ENCODE peak calls at places on chromosomes 5 and 9, in eight cellular contexts. One of them, this sample, is unnamed.

GRCh38 chr5:2746642-2747041 is 4.8 kb downstream of the IRX2 start:
- DNase-seq in AG04449: no peak
- DNase-seq in NCI-H1417: no peak
- DNase-seq in H1: no peak
- DNase-seq in NCI-H1105 treated with DMSO at 0.1 percent for 48 hours: peak; percentile 55
- DNase-seq in Right ventricle myocardium superior: no peak
- DNase-seq in SK-N-DZ: no peak
- DNase-seq in EH: peak; percentile 50
- DNase-seq in this sample: no peak

GRCh38 chr5:96942911-96943310 is 7.0 kb downstream of the LNPEP start:
- DNase-seq in AG04449: no peak
- DNase-seq in Right ventricle myocardium superior: no peak
- DNase-seq in EH: peak; percentile 76
- DNase-seq in H1: no peak
- DNase-seq in SK-N-DZ: no peak
- DNase-seq in NCI-H1105 treated with DMSO at 0.1 percent for 48 hours: no peak
- DNase-seq in NCI-H1417: no peak
- DNase-seq in this sample: no peak

GRCh38 chr5:80156156-80156555 is 99.7 kb downstream of the SERINC5 start:
- DNase-seq in H1: no peak
- DNase-seq in NCI-H1105 treated with DMSO at 0.1 percent for 48 hours: no peak
- DNase-seq in SK-N-DZ: no peak
- DNase-seq in Right ventricle myocardium superior: no peak
- DNase-seq in EH: peak; percentile 90
- DNase-seq in NCI-H1417: no peak
- DNase-seq in AG04449: peak; percentile 41
- DNase-seq in this sample: peak; percentile 52

GRCh38 chr5:100827481-100827889 is 75.6 kb downstream of the ST8SIA4 start:
- DNase-seq in NCI-H1105 treated with DMSO at 0.1 percent for 48 hours: no peak
- DNase-seq in EH: no peak
- DNase-seq in SK-N-DZ: no peak
- DNase-seq in AG04449: no peak
- DNase-seq in NCI-H1417: peak; percentile 84
- DNase-seq in H1: no peak
- DNase-seq in Right ventricle myocardium superior: no peak
- DNase-seq in this sample: peak; percentile 4

GRCh38 chr9:34072868-34073590 is 24.3 kb upstream of the UBAP2 start:
- DNase-seq in NCI-H1105 treated with DMSO at 0.1 percent for 48 hours: no peak
- DNase-seq in EH: peak; percentile 82
- DNase-seq in AG04449: peak; percentile 44
- DNase-seq in NCI-H1417: peak; percentile 3
- DNase-seq in H1: no peak
- DNase-seq in Right ventricle myocardium superior: no peak
- DNase-seq in SK-N-DZ: no peak
- DNase-seq in this sample: peak; percentile 92

GRCh38 chr5:37926732-37927131 is 86.9 kb upstream of the GDNF start:
- DNase-seq in Right ventricle myocardium superior: no peak
- DNase-seq in SK-N-DZ: no peak
- DNase-seq in NCI-H1105 treated with DMSO at 0.1 percent for 48 hours: no peak
- DNase-seq in H1: no peak
- DNase-seq in AG04449: no peak
- DNase-seq in NCI-H1417: no peak
- DNase-seq in EH: peak; percentile 30
- DNase-seq in this sample: peak; percentile 6

GRCh38 chr5:157130933-157131332 is 11.7 kb downstream of the MED7 start:
- DNase-seq in EH: peak; percentile 24
- DNase-seq in AG04449: no peak
- DNase-seq in SK-N-DZ: no peak
- DNase-seq in H1: no peak
- DNase-seq in Right ventricle myocardium superior: no peak
- DNase-seq in NCI-H1105 treated with DMSO at 0.1 percent for 48 hours: no peak
- DNase-seq in NCI-H1417: peak; percentile 22
- DNase-seq in this sample: no peak

GRCh38 chr9:111481885-111482636 is 2.1 kb downstream of the ECPAS start:
- DNase-seq in AG04449: no peak
- DNase-seq in Right ventricle myocardium superior: no peak
- DNase-seq in SK-N-DZ: peak; percentile 17
- DNase-seq in NCI-H1417: peak; percentile 79
- DNase-seq in EH: peak; percentile 77
- DNase-seq in H1: no peak
- DNase-seq in NCI-H1105 treated with DMSO at 0.1 percent for 48 hours: peak; percentile 29
- DNase-seq in this sample: peak; percentile 81

GRCh38 chr9:115615821-115616665 is 498.1 kb upstream of the TNC start:
- DNase-seq in SK-N-DZ: no peak
- DNase-seq in NCI-H1105 treated with DMSO at 0.1 percent for 48 hours: no peak
- DNase-seq in NCI-H1417: no peak
- DNase-seq in AG04449: peak; percentile 71
- DNase-seq in EH: peak; percentile 98
- DNase-seq in Right ventricle myocardium superior: no peak
- DNase-seq in H1: no peak
- DNase-seq in this sample: peak; percentile 86

GRCh38 chr9:73230257-73230656 is 78.6 kb downstream of the ANXA1 start:
- DNase-seq in Right ventricle myocardium superior: no peak
- DNase-seq in H1: no peak
- DNase-seq in SK-N-DZ: no peak
- DNase-seq in NCI-H1417: no peak
- DNase-seq in EH: no peak
- DNase-seq in AG04449: no peak
- DNase-seq in NCI-H1105 treated with DMSO at 0.1 percent for 48 hours: no peak
- DNase-seq in this sample: no peak

This sample was measured in choroid plexus epithelial cell.